ENCODE peak calls at places on chromosomes 2 and 18, in ten cellular contexts. R, H, M, J, N, F, I, C, Z and V are unnamed samples.

GRCh38 chr2:196112408-196113039 is 43.9 kb upstream of the DNAH7 start:
- DNase-seq in R (no peak), H (no peak), M (peak; percentile 11), J (peak; percentile 76), N (no peak), F (no peak), I (peak; percentile 91), C (no peak), Z (no peak), V (no peak)

GRCh38 chr18:49648326-49648725 is 86.5 kb downstream of the LIPG start:
- DNase-seq in R (no peak), H (no peak), M (peak; percentile 60), J (no peak), N (no peak), F (no peak), I (no peak), C (peak; percentile 45), Z (no peak), V (no peak)

GRCh38 chr2:212540356-212540755 is 1.8 kb upstream of the ERBB4 start:
- DNase-seq in R (no peak), H (no peak), M (peak; percentile 14), J (no peak), N (no peak), F (no peak), I (no peak), C (no peak), Z (no peak), V (no peak)

GRCh38 chr2:110877031-110877827 is 144.9 kb downstream of the ACOXL start:
- DNase-seq in R (no peak), H (no peak), M (no peak), J (no peak), N (no peak), F (no peak), I (no peak), C (no peak), Z (no peak), V (no peak)

GRCh38 chr18:27447530-27447929 is 262.4 kb upstream of the CHST9 start:
- DNase-seq in R (no peak), H (no peak), M (no peak), J (no peak), N (no peak), F (no peak), I (no peak), C (no peak), Z (no peak), V (no peak)

GRCh38 chr18:57135705-57136104 is 11.2 kb upstream of the BOD1L2 start:
- DNase-seq in R (no peak), H (no peak), M (no peak), J (no peak), N (no peak), F (no peak), I (no peak), C (no peak), Z (no peak), V (no peak)

GRCh38 chr2:11175293-11175795 is 20.1 kb downstream of the SLC66A3 start:
- DNase-seq in R (no peak), H (no peak), M (no peak), J (peak; percentile 72), N (no peak), F (no peak), I (peak; percentile 23), C (no peak), Z (no peak), V (no peak)

GRCh38 chr18:35786359-35787042 is 186.0 kb upstream of the RMP24 start:
- DNase-seq in R (no peak), H (no peak), M (no peak), J (no peak), N (no peak), F (no peak), I (no peak), C (no peak), Z (no peak), V (no peak)

GRCh38 chr2:190837991-190838390 is 42.6 kb upstream of the GLS start:
- DNase-seq in R (no peak), H (no peak), M (peak; percentile 34), J (no peak), N (no peak), F (no peak), I (no peak), C (no peak), Z (no peak), V (no peak)

GRCh38 chr2:206853880-206854279 is 85.4 kb upstream of the CPO start:
- DNase-seq in R (no peak), H (no peak), M (no peak), J (no peak), N (no peak), F (no peak), I (no peak), C (no peak), Z (no peak), V (no peak)

GRCh38 chr2:135874966-135875365 is 1.3 kb downstream of the MCM6 start:
- DNase-seq in R (no peak), H (no peak), M (no peak), J (no peak), N (no peak), F (no peak), I (no peak), C (no peak), Z (no peak), V (no peak)